ENCODE peak calls at places on chromosome 2, in four cellular contexts. Y is SW480, E is GM12892, M is HTR-8/SVneo. P is an unnamed sample.

GRCh38 chr2:234240917-234241316 is 190.4 kb downstream of the SPP2 start:
- DNase-seq in M (no peak), E (no peak), Y (no peak), P (no peak)

GRCh38 chr2:132547089-132547687 is 122.8 kb downstream of the LYPD1 start:
- DNase-seq in Y (peak), E (peak), M (peak), P (peak)

GRCh38 chr2:98458667-98459380 is 14.2 kb downstream of the INPP4A start:
- DNase-seq in E (no peak), M (no peak), Y (no peak), P (no peak)

GRCh38 chr2:70104231-70105111 is 17.2 kb downstream of the PCBP1 start:
- DNase-seq in M (peak), Y (peak), E (no peak), P (no peak)

GRCh38 chr2:1742300-1742679 is 2.0 kb downstream of the PXDN start:
- DNase-seq in E (no peak), Y (no peak), M (no peak), P (no peak)

GRCh38 chr2:36562245-36562644 is 35.7 kb downstream of the FEZ2 start:
- DNase-seq in E (no peak), Y (no peak), M (no peak), P (no peak)

GRCh38 chr2:37698931-37699481 is 27.6 kb upstream of the CDC42EP3 start:
- DNase-seq in M (no peak), E (no peak), Y (no peak), P (no peak)

GRCh38 chr2:224055101-224055500 is 16.0 kb upstream of the SERPINE2 start:
- DNase-seq in E (no peak), M (no peak), Y (no peak), P (no peak)

GRCh38 chr2:33791625-33792024 is 192.5 kb upstream of the FAM98A start:
- DNase-seq in M (peak), E (no peak), Y (no peak), P (no peak)

GRCh38 chr2:228600265-228600664 is 418.8 kb upstream of the SPHKAP start:
- DNase-seq in M (peak), Y (no peak), E (no peak), P (no peak)

GRCh38 chr2:234978466-234979203 is 26.8 kb downstream of the SH3BP4 start:
- DNase-seq in M (no peak), Y (peak), E (no peak), P (peak)

GRCh38 chr2:187543488-187543887 is 10.7 kb downstream of the TFPI start:
- DNase-seq in E (no peak), Y (no peak), M (no peak), P (no peak)

GRCh38 chr2:101958071-101958470 is 33.7 kb upstream of the IL1R2 start:
- DNase-seq in M (no peak), Y (no peak), E (no peak), P (no peak)